ENCODE peak calls at places on chromosomes 11 and 22, in eight cellular contexts. H is adrenal gland; U is transverse colon; Z is MM.1S; I is OCI-LY7; N is CD8-positive, alpha-beta T cell; K is hepatocyte; Q is cardiac muscle cell. X is an unnamed sample.

GRCh38 chr22:48896766-48897637 is 930.7 kb downstream of the BRD1 start:
- DNase-seq in K (no peak), I (no peak), Q (no peak), H (no peak), Z (no peak), N (no peak), U (no peak), X (no peak)

GRCh38 chr22:27124336-27125023 is 467.1 kb downstream of the MIAT start:
- DNase-seq in K (no peak), N (no peak), Q (no peak), I (no peak), U (peak; percentile 23), Z (no peak), H (peak; percentile 32), X (no peak)

GRCh38 chr22:29377979-29378378 is 10.4 kb downstream of the AP1B1 start:
- DNase-seq in U (no peak), N (no peak), Q (no peak), Z (no peak), K (no peak), I (no peak), H (peak; percentile 12), X (no peak)

GRCh38 chr11:31689559-31689958 is 121.6 kb downstream of the PAX6 start:
- DNase-seq in H (no peak), N (no peak), I (no peak), U (no peak), Z (peak; percentile 10), Q (no peak), K (no peak), X (no peak)

GRCh38 chr11:61488651-61489291 is 19.8 kb upstream of the LRRC10B start:
- DNase-seq in K (peak; percentile 77), U (peak; percentile 77), N (no peak), I (no peak), Z (no peak), H (peak; percentile 85), Q (peak; percentile 42), X (no peak)

GRCh38 chr11:69343401-69344321 is 49.7 kb downstream of the MYEOV start:
- DNase-seq in K (no peak), Z (no peak), Q (no peak), I (no peak), H (no peak), N (no peak), U (no peak), X (no peak)

GRCh38 chr11:34269694-34270245 is 88.0 kb downstream of the ABTB2 start:
- DNase-seq in Q (no peak), N (no peak), Z (no peak), K (no peak), H (no peak), U (no peak), I (no peak), X (no peak)

GRCh38 chr11:113014262-113014661 is 53.0 kb downstream of the NCAM1 start:
- DNase-seq in K (peak; percentile 64), N (no peak), U (no peak), Z (no peak), H (no peak), I (no peak), Q (peak; percentile 39), X (no peak)

GRCh38 chr22:30833328-30833727 is 135.2 kb downstream of the MORC2 start:
- DNase-seq in U (no peak), H (no peak), Z (no peak), Q (no peak), K (no peak), I (no peak), N (no peak), X (no peak)

GRCh38 chr11:8103909-8104308 is 22.9 kb downstream of the TUB start:
- DNase-seq in H (peak; percentile 4), Q (no peak), Z (no peak), K (peak; percentile 1), N (no peak), I (no peak), U (no peak), X (no peak)

GRCh38 chr11:126997641-126998040 is 2.9 kb downstream of the KIRREL3 start:
- DNase-seq in I (no peak), Q (no peak), K (no peak), U (no peak), N (no peak), H (no peak), Z (no peak), X (no peak)

GRCh38 chr11:106706355-106706754 is 311.9 kb downstream of the GUCY1A2 start:
- DNase-seq in K (peak; percentile 50), U (no peak), Q (no peak), H (no peak), I (no peak), N (no peak), Z (no peak), X (no peak)

GRCh38 chr11:46075168-46075567 is 46.1 kb downstream of the PHF21A start:
- DNase-seq in U (no peak), Q (no peak), I (no peak), H (no peak), Z (no peak), K (no peak), N (no peak), X (no peak)
- H3K27ac ChIP-seq in U (no peak overlapping the region), Q (peak overlapping the region; percentile 82), I (no peak overlapping the region), H (no peak overlapping the region), Z (no peak overlapping the region), K (no peak overlapping the region), N (no peak overlapping the region), X (no peak overlapping the region)

GRCh38 chr22:42699281-42699681 is 21.4 kb downstream of the A4GALT start:
- DNase-seq in H (no peak), U (no peak), I (no peak), Z (no peak), K (no peak), Q (peak; percentile 35), N (no peak), X (no peak)
- H3K27ac ChIP-seq in H (peak overlapping the region; percentile 77), U (peak overlapping the region; percentile 45), I (peak overlapping the region; percentile 26), Z (no peak overlapping the region), K (no peak overlapping the region), Q (peak overlapping the region; percentile 96), N (no peak overlapping the region), X (no peak overlapping the region)

GRCh38 chr11:66222358-66223149 is 45.9 kb upstream of the RAB1B start:
- DNase-seq in U (peak; percentile 93), N (peak; percentile 85), I (peak; percentile 96), Q (peak; percentile 93), Z (peak; percentile 96), H (peak; percentile 93), K (peak; percentile 96), X (peak; percentile 93)

GRCh38 chr11:66220566-66220935 is 47.9 kb upstream of the RAB1B start:
- DNase-seq in I (no peak), U (no peak), Q (no peak), Z (no peak), H (peak; percentile 3), N (no peak), K (no peak), X (no peak)

GRCh38 chr11:66219846-66220565 is 48.4 kb upstream of the RAB1B start:
- DNase-seq in Z (no peak), H (peak; percentile 7), I (no peak), U (no peak), N (no peak), Q (no peak), K (no peak), X (no peak)

GRCh38 chr11:66221012-66221411 is 47.4 kb upstream of the RAB1B start:
- DNase-seq in N (no peak), I (no peak), K (no peak), U (no peak), Q (no peak), H (no peak), Z (no peak), X (no peak)

DNA sequence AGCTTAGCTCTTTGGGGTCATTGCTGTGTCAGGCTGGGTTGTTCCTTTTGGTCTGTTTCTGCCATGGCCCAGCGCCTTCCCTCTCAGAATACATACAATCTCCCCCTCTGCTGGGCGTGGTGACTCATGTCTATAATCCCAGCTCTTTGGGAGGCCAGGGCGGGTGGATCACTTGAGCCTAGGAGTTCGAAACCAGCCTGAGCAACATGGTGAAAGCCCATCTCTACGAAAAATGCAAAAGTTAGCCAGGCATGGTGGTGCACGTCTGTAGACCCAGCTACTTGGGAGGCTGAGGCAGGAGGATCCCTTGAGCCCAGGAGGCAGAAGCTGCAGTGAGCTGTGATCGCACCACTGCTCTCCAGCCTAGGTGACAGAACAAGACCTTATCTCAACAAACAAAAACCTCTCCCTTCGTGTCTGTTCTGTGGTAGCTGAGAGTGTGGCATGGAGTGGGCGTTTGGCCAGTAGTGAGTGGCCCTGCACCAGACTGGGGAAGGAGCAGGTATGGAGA is 46.7 kb upstream of the RAB1B start:
- DNase-seq in H (peak; percentile 10), U (no peak), Q (no peak), N (no peak), I (no peak), Z (no peak), K (no peak), X (no peak)
- H3K27ac ChIP-seq in H (no peak overlapping the region), U (peak overlapping the region; percentile 43), Q (no peak overlapping the region), N (no peak overlapping the region), I (no peak overlapping the region), Z (peak overlapping the region; percentile 96), K (peak overlapping the region; percentile 78), X (no peak overlapping the region)

GRCh38 chr11:12198261-12198925 is 88.0 kb downstream of the MICAL2 start:
- DNase-seq in K (no peak), I (no peak), N (no peak), U (no peak), Z (no peak), H (no peak), Q (no peak), X (no peak)

GRCh38 chr11:12196862-12197261 is 86.5 kb downstream of the MICAL2 start:
- DNase-seq in I (no peak), U (no peak), H (no peak), K (no peak), Z (no peak), N (no peak), Q (no peak), X (no peak)

GRCh38 chr11:12193515-12194336 is 83.3 kb downstream of the MICAL2 start:
- DNase-seq in K (no peak), H (no peak), I (no peak), U (no peak), Z (no peak), Q (no peak), N (no peak), X (no peak)

GRCh38 chr11:12195773-12196172 is 85.4 kb downstream of the MICAL2 start:
- DNase-seq in I (no peak), K (no peak), Q (no peak), U (no peak), Z (peak; percentile 36), N (peak; percentile 30), H (no peak), X (no peak)

DNA sequence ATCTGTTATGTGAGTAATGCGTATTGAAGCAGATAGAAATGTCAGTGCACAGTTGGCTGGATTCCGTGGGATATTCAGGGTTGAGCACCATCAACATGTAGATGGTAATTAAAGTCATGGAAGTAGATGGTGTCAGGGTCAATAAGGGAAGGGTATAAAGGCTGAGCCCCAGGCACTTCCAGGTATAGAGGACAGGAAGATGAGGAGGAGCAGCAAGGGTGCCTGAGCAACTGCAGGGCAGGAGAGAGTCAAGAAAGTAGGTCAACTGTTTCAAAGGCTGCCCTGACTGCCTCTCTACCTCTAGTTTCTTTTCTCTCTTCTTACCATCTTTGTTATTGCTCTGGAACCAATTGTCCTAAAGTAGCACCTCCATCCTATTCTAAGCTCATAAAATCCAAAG is 85.9 kb downstream of the MICAL2 start:
- DNase-seq in N (no peak), U (no peak), Z (no peak), Q (no peak), K (no peak), H (no peak), I (no peak), X (no peak)
- H3K27ac ChIP-seq in N (peak overlapping the region; percentile 63), U (peak overlapping the region; percentile 31), Z (no peak overlapping the region), Q (peak overlapping the region; percentile 90), K (no peak overlapping the region), H (no peak overlapping the region), I (no peak overlapping the region), X (no peak overlapping the region)

GRCh38 chr11:88304352-88304751 is 33.2 kb downstream of the CTSC start:
- DNase-seq in I (no peak), H (no peak), Q (no peak), U (no peak), N (no peak), K (no peak), Z (no peak), X (no peak)
- H3K27ac ChIP-seq in I (no peak overlapping the region), H (no peak overlapping the region), Q (no peak overlapping the region), U (no peak overlapping the region), N (no peak overlapping the region), K (no peak overlapping the region), Z (no peak overlapping the region), X (no peak overlapping the region)